ENCODE peak calls at places on chromosomes 16 and 17, in four cellular contexts. Z is A549, R is spleen, A is Peyer's patch. J is an unnamed sample.
A peak's percentile ranks its signal among the peaks of the same experiment; 100 is the strongest.

GRCh38 chr17:7767425-7768021 is 50.0 kb downstream of the DNAH2 start:
- DNase-seq in R (peak; percentile 39), A (no peak), Z (no peak), J (no peak)

GRCh38 chr16:51326131-51326856 is 175.2 kb upstream of the SALL1 start:
- DNase-seq in Z (peak; percentile 26), R (no peak), A (no peak), J (no peak)

GRCh38 chr16:56401482-56401881 is 23.9 kb downstream of the AMFR start:
- DNase-seq in Z (peak; percentile 48), A (no peak), R (no peak), J (no peak)

GRCh38 chr17:69577098-69577497 is 162.6 kb downstream of the MAP2K6 start:
- DNase-seq in Z (no peak), R (no peak), A (no peak), J (no peak)

GRCh38 chr16:52229471-52229870 is 317.5 kb downstream of the TOX3 start:
- DNase-seq in R (no peak), Z (no peak), A (no peak), J (no peak)

GRCh38 chr17:75783803-75784472 is 668 bp upstream of the UNK start:
- DNase-seq in A (peak; percentile 35), Z (no peak), R (peak; percentile 89), J (no peak)

GRCh38 chr17:50107790-50108414 is 12.8 kb downstream of the PDK2 start:
- DNase-seq in Z (no peak), A (no peak), R (no peak), J (no peak)

GRCh38 chr17:1779571-1780074 is 17.8 kb downstream of the SERPINF1 start:
- DNase-seq in A (peak; percentile 33), R (no peak), Z (no peak), J (peak; percentile 90)

GRCh38 chr16:3059723-3060242 is 5.7 kb upstream of the IL32 start:
- DNase-seq in A (no peak), Z (no peak), R (no peak), J (no peak)

GRCh38 chr17:78973792-78974520 is 5.8 kb downstream of the LGALS3BP start:
- DNase-seq in Z (no peak), R (no peak), A (no peak), J (no peak)

GRCh38 chr17:78973196-78973595 is 6.5 kb downstream of the LGALS3BP start:
- DNase-seq in R (no peak), Z (no peak), A (no peak), J (no peak)

GRCh38 chr17:78972507-78973105 is 7.1 kb downstream of the LGALS3BP start:
- DNase-seq in R (no peak), A (no peak), Z (no peak), J (no peak)

GRCh38 chr17:78976907-78977680 is 2.6 kb downstream of the LGALS3BP start:
- DNase-seq in R (no peak), Z (no peak), A (no peak), J (no peak)

DNA sequence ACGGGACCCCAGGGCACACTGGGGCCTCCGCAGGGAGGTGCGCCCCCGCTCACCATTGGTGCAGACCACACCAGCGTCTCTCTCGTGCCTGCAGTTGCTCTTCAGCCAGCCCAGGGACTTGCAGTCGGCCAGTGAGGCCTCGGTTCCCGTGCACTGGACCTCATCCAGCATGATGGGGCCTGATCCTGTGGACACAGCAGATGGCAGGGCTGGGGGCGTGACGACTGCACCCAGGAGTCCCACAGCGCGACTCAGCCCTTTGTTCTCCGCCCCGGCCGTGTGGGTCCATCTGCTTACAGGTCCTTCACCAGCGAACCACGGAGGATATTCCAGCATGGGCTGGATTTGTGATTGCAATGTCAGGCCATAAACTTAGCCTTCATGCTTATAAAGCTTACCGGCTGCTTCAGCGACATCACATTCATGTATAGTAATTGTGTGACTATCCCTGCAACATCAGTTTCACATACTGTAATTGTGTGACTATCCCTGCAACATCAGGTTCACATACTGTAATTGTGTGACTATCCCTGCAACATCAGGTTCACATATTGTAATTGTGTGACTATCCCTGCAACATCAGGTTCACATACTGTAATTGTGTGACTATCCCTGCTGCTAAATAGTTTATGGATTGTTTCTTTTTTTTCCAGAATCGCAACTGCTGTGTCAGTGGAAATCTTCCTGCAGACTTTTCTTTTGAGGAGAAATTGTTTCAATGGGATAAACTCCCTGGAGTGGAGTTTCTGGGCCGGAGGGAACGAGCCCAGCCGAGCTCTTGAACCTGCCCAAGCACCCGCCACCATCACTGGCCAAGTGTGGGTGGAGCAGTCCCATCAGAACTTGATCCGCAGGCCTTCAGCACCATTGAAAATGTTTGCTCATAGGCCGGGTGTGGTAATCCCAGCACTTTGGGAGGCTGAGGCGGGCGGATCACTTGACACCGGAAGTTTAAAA is 4.8 kb downstream of the LGALS3BP start:
- DNase-seq in R (no peak), A (no peak), Z (no peak), J (peak; percentile 72)
- H3K4me3 ChIP-seq in R (no peak overlapping the region), A (no peak overlapping the region), Z (no peak overlapping the region), J (peak overlapping the region; percentile 26)

GRCh38 chr17:81371910-81372760 is 23.1 kb upstream of the BAHCC1 start:
- DNase-seq in A (no peak), Z (peak; percentile 73), R (peak; percentile 78), J (no peak)
- TF ChIP-seq POLR2A in A (no peak), Z (no peak), R (no peak), J (no peak)

DNA sequence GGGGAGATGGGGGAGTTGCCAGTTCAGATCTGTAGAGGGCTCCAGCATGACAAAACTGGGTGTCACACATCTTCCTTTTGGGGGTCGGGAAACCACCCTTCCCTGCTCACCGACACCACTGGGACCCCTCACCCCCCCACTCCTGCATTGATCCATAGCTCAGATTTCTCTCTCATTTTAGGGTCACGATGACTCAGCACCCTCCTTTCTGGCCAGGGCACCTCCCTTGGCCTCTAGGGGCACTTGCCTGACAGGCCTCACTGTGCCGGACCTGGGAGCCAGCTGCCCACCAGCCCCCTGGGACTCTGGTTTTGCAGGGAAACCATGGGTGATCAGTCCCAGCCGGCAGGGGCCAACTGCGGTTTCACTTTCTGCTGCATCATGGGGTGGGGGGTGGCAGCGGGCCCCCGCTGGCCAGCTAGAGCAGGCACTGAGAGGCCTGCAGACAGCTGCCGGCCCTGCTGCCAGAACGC is 239.4 kb downstream of the MRTFB start:
- DNase-seq in R (peak; percentile 73), A (peak; percentile 51), Z (peak; percentile 56), J (no peak)
- H3K4me1 ChIP-seq in R (peaks cover 26% of the 10 kb centered on the region), A (no peaks in the 10 kb centered on the region), Z (peaks cover 95% of the 10 kb centered on the region), J (peaks cover 51% of the 10 kb centered on the region)

GRCh38 chr17:77844681-77845080 is 113.8 kb upstream of the TNRC6C start:
- DNase-seq in R (peak; percentile 70), A (no peak), Z (no peak), J (no peak)

GRCh38 chr17:77842906-77843249 is 115.6 kb upstream of the TNRC6C start:
- DNase-seq in A (no peak), Z (no peak), R (peak; percentile 41), J (no peak)

GRCh38 chr17:77845541-77846225 is 112.8 kb upstream of the TNRC6C start:
- DNase-seq in Z (no peak), R (peak; percentile 64), A (no peak), J (no peak)

GRCh38 chr17:77842148-77842905 is 116.2 kb upstream of the TNRC6C start:
- DNase-seq in Z (no peak), R (peak; percentile 41), A (no peak), J (no peak)

GRCh38 chr17:77843878-77844260 is 114.6 kb upstream of the TNRC6C start:
- DNase-seq in R (no peak), Z (no peak), A (no peak), J (no peak)
- H3K4me3 ChIP-seq in R (no peak overlapping the region), Z (no peak overlapping the region), A (no peak overlapping the region), J (no peak overlapping the region)

GRCh38 chr16:46883353-46883689 is 841 bp upstream of the GPT2 start:
- DNase-seq in A (no peak), Z (no peak), R (no peak), J (no peak)

GRCh38 chr16:46884513-46885293 is 541 bp downstream of the GPT2 start:
- DNase-seq in R (peak; percentile 85), Z (no peak), A (no peak), J (no peak)

GRCh38 chr16:46882304-46882939 is 1.7 kb upstream of the GPT2 start:
- DNase-seq in Z (no peak), A (no peak), R (no peak), J (no peak)

GRCh38 chr16:46882940-46883307 is 1.2 kb upstream of the GPT2 start:
- DNase-seq in A (no peak), Z (no peak), R (no peak), J (no peak)

GRCh38 chr16:46883690-46884512 is at the start of gene GPT2:
- DNase-seq in Z (peak; percentile 80), A (peak; percentile 92), R (peak; percentile 98), J (peak; percentile 93)
- TF ChIP-seq POLR2A in Z (peak; percentile 73), A (peak; percentile 50), R (no peak), J (peak; percentile 70)